ENCODE peak calls at places on chromosomes 1 and 21, in eight cellular contexts. Z is neural progenitor cell; W is heart left ventricle; O is mammary epithelial cell; U is astrocyte; M is CD8-positive, alpha-beta T cell; C is ascending aorta; G is Peyer's patch. R is an unnamed sample.
A peak's percentile ranks its signal among the peaks of the same experiment; 100 is the strongest.

GRCh38 chr1:172818841-172819527 is 160.1 kb downstream of the FASLG start:
- DNase-seq in Z (no peak), G (peak; percentile 86), M (peak; percentile 8), O (no peak), W (no peak), C (no peak), U (peak; percentile 52), R (no peak)

GRCh38 chr21:20739421-20739820 is 258.8 kb upstream of the NCAM2 start:
- DNase-seq in W (no peak), G (no peak), M (no peak), U (no peak), Z (peak; percentile 7), O (no peak), C (no peak), R (peak; percentile 19)

GRCh38 chr1:3658231-3658615 is 5.9 kb downstream of the TP73 start:
- DNase-seq in G (no peak), U (no peak), O (no peak), Z (no peak), W (no peak), M (no peak), C (no peak), R (no peak)

GRCh38 chr21:17438642-17439041 is 74.2 kb upstream of the CXADR start:
- DNase-seq in C (no peak), M (no peak), G (no peak), U (no peak), W (no peak), Z (peak; percentile 92), O (no peak), R (peak; percentile 90)

GRCh38 chr1:8889103-8889846 is 10.8 kb upstream of the ENO1 start:
- DNase-seq in M (no peak), Z (no peak), W (no peak), U (no peak), G (no peak), C (no peak), O (no peak), R (no peak)

GRCh38 chr1:46735708-46736324 is 16.9 kb upstream of the EFCAB14 start:
- DNase-seq in W (no peak), O (peak; percentile 61), Z (peak; percentile 83), M (peak; percentile 15), C (no peak), G (no peak), U (peak; percentile 42), R (no peak)

GRCh38 chr21:41427556-41427955 is 1.5 kb downstream of the MX1 start:
- DNase-seq in M (no peak), Z (no peak), G (no peak), W (no peak), C (no peak), U (no peak), O (no peak), R (no peak)

GRCh38 chr1:19035356-19036048 is 79.0 kb upstream of the IFFO2 start:
- DNase-seq in O (no peak), G (peak; percentile 27), C (no peak), M (no peak), U (no peak), W (no peak), Z (no peak), R (no peak)

GRCh38 chr1:7265771-7266371 is 480.6 kb downstream of the CAMTA1 start:
- DNase-seq in O (peak; percentile 98), G (peak; percentile 92), M (no peak), W (no peak), Z (no peak), C (no peak), U (peak; percentile 93), R (no peak)

GRCh38 chr1:106921186-106921585 is 135.3 kb upstream of the PRMT6 start:
- DNase-seq in O (no peak), W (no peak), U (peak; percentile 21), M (no peak), C (no peak), G (no peak), Z (no peak), R (no peak)

GRCh38 chr1:48061162-48062136 is 64.3 kb upstream of the TRABD2B start:
- DNase-seq in M (no peak), O (peak; percentile 55), Z (peak; percentile 75), C (no peak), U (peak; percentile 8), W (no peak), G (peak; percentile 78), R (peak; percentile 73)

GRCh38 chr1:186536272-186536905 is 75.5 kb upstream of the PDC start:
- DNase-seq in U (peak; percentile 25), O (no peak), C (no peak), M (no peak), G (no peak), Z (no peak), W (no peak), R (no peak)

GRCh38 chr1:179146916-179147315 is 65.0 kb downstream of the TOR3A start:
- DNase-seq in M (no peak), W (no peak), O (peak; percentile 48), G (no peak), C (no peak), Z (no peak), U (no peak), R (no peak)

GRCh38 chr21:25929859-25930520 is 195.2 kb downstream of the GABPA start:
- DNase-seq in M (no peak), C (no peak), G (no peak), O (peak; percentile 64), U (peak; percentile 75), Z (peak; percentile 18), W (no peak), R (no peak)

GRCh38 chr1:108595510-108595909 is 35.6 kb downstream of the EEIG2 start:
- DNase-seq in W (no peak), Z (no peak), G (no peak), M (no peak), U (peak; percentile 12), C (no peak), O (no peak), R (no peak)

GRCh38 chr1:37567023-37567422 is 10.3 kb downstream of the DNALI1 start:
- DNase-seq in W (no peak), Z (no peak), U (no peak), G (no peak), C (no peak), O (no peak), M (no peak), R (no peak)

GRCh38 chr21:26077523-26077922 is 93.0 kb downstream of the APP start:
- DNase-seq in Z (no peak), C (no peak), W (no peak), M (no peak), G (no peak), O (no peak), U (no peak), R (peak; percentile 92)

GRCh38 chr1:54238353-54239040 is 38.5 kb downstream of the MRPL37 start:
- DNase-seq in C (no peak), M (no peak), G (no peak), U (no peak), O (no peak), Z (no peak), W (no peak), R (no peak)

GRCh38 chr21:19648376-19648775 is 1244.8 kb upstream of the TMPRSS15 start:
- DNase-seq in C (no peak), U (no peak), Z (no peak), W (no peak), O (no peak), G (no peak), M (no peak), R (no peak)

GRCh38 chr1:109910123-109910962 is at the start of gene CSF1:
- DNase-seq in C (peak; percentile 55), G (peak; percentile 83), W (peak; percentile 87), M (peak; percentile 55), Z (peak; percentile 81), U (peak; percentile 79), O (peak; percentile 64), R (peak; percentile 52)

GRCh38 chr21:15000076-15000475 is 64.7 kb downstream of the NRIP1 start:
- DNase-seq in Z (no peak), W (no peak), C (no peak), M (no peak), O (peak; percentile 50), G (no peak), U (peak; percentile 86), R (no peak)

GRCh38 chr1:12600880-12601633 is 17.0 kb downstream of the DHRS3 start:
- DNase-seq in O (no peak), W (no peak), U (no peak), Z (peak; percentile 75), G (peak; percentile 77), M (peak; percentile 66), C (no peak), R (peak; percentile 48)

GRCh38 chr21:39463308-39463707 is 11.5 kb downstream of the SH3BGR start:
- DNase-seq in U (no peak), G (no peak), W (no peak), C (no peak), O (no peak), M (no peak), Z (no peak), R (no peak)

GRCh38 chr21:44836666-44837471 is 19.0 kb upstream of the SUMO3 start:
- DNase-seq in W (no peak), M (no peak), C (no peak), G (peak; percentile 56), U (no peak), O (peak; percentile 32), Z (no peak), R (peak; percentile 95)
- TF ChIP-seq CTCF in W (no peak), M (no peak), C (no peak), G (no peak), U (no peak), O (no peak), Z (no peak), R (peak; percentile 28)

DNA sequence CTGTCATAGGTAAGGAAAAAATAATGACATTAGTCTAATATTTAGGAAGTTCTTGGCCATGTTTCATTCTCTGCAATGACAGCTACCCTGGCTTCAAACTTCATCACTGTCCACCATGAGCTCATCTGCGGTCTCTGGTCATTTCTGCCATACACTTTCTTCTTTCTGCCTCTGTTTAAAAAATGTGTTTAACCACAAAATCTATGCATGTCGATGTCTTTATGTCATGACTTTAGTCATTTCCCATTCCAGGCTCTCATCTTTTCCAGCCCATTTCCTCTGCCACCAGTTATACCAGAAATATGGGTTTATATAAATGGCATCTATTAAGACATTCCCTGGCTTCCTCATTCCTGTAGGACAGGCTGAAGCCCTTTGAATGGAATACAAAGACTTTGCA is 68.5 kb upstream of the DUSP10 start:
- DNase-seq in M (no peak), C (no peak), O (peak; percentile 85), G (no peak), W (no peak), U (peak; percentile 90), Z (no peak), R (no peak)
- H3K27ac ChIP-seq in M (no peak overlapping the region), C (no peak overlapping the region), O (peak overlapping the region; percentile 33), G (no peak overlapping the region), W (no peak overlapping the region), U (peak overlapping the region; percentile 75), Z (no peak overlapping the region), R (no peak overlapping the region)

DNA sequence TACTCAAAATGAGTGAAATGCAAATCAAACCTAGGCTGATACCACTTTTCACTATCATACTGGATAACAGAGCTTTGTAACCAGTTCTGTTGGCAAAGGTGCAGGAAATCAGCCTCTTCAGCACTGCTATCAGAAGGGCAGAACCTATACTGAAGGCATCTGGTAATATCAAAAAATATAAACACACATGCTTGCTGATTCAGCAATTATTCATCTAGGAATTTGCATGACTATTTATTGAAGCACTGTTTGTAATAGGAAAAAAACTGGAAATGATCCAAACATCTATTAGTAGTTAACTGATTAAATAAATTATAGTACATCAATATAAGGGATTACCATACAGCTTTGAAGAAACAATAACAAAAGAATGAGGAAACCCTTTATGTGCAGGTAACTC is 21.4 kb downstream of the ARHGAP29 start:
- DNase-seq in M (no peak), U (no peak), O (no peak), G (no peak), W (no peak), C (no peak), Z (no peak), R (no peak)
- H3K36me3 ChIP-seq in M (no peaks in the 10 kb centered on the region), U (peaks cover 27% of the 10 kb centered on the region), O (peaks cover 48% of the 10 kb centered on the region), G (no peaks in the 10 kb centered on the region), W (peaks cover 57% of the 10 kb centered on the region), C (no peaks in the 10 kb centered on the region), Z (no peaks in the 10 kb centered on the region), R (no peaks in the 10 kb centered on the region)

GRCh38 chr1:1599030-1599916 is 662 bp downstream of the FNDC10 start:
- DNase-seq in G (peak; percentile 45), O (peak; percentile 32), M (peak; percentile 33), Z (peak; percentile 78), C (no peak), W (peak; percentile 63), U (no peak), R (peak; percentile 22)
- TF ChIP-seq CTCF in G (peak; percentile 9), O (no peak), M (no peak), Z (peak; percentile 48), C (no peak), W (no peak), U (no peak), R (peak; percentile 7)

R was measured in WERI-Rb-1.